ENCODE peak calls at places on chromosomes 6 and 20, in four cellular contexts. J is H1; X is CD4-positive, alpha-beta memory T cell; M is cardiac muscle cell. R is an unnamed sample.

GRCh38 chr20:58131111-58131510 is 97.3 kb downstream of the ANKRD60 start:
- DNase-seq in J (no peak), X (no peak), M (no peak), R (no peak)

GRCh38 chr6:147770221-147770620 is 261.7 kb downstream of the SAMD5 start:
- DNase-seq in J (no peak), X (no peak), M (no peak), R (no peak)

GRCh38 chr6:79188885-79189505 is 45.5 kb downstream of the HMGN3 start:
- DNase-seq in J (no peak), X (no peak), M (no peak), R (no peak)

GRCh38 chr20:50876063-50876685 is 55.1 kb downstream of the ADNP start:
- DNase-seq in J (no peak), X (no peak), M (no peak), R (no peak)

GRCh38 chr6:48036316-48036715 is 74.7 kb downstream of the PTCHD4 start:
- DNase-seq in J (no peak), X (no peak), M (no peak), R (no peak)

GRCh38 chr6:149560736-149561135 is 5.4 kb upstream of the GINM1 start:
- DNase-seq in J (no peak), X (peak; percentile 6), M (peak; percentile 13), R (no peak)

GRCh38 chr20:47546184-47547033 is 44.7 kb downstream of the NCOA3 start:
- DNase-seq in J (no peak), X (no peak), M (no peak), R (no peak)

GRCh38 chr20:43911066-43911465 is 3.6 kb upstream of the TOX2 start:
- DNase-seq in J (no peak), X (no peak), M (no peak), R (no peak)

GRCh38 chr6:88238065-88238464 is 71.9 kb upstream of the CNR1 start:
- DNase-seq in J (peak; percentile 55), X (peak; percentile 1), M (peak; percentile 45), R (no peak)

GRCh38 chr6:23410439-23410838 is 715.6 kb upstream of the NRSN1 start:
- DNase-seq in J (no peak), X (no peak), M (no peak), R (no peak)

GRCh38 chr20:61861054-61861841 is 204.4 kb downstream of the TAF4 start:
- DNase-seq in J (no peak), X (no peak), M (no peak), R (no peak)

GRCh38 chr6:147909645-147910044 is 401.2 kb downstream of the SAMD5 start:
- DNase-seq in J (no peak), X (no peak), M (no peak), R (no peak)

GRCh38 chr6:20350215-20350614 is 51.5 kb upstream of the E2F3 start:
- DNase-seq in J (no peak), X (no peak), M (no peak), R (no peak)

GRCh38 chr6:20916081-20916480 is 381.8 kb downstream of the CDKAL1 start:
- DNase-seq in J (no peak), X (no peak), M (no peak), R (no peak)

GRCh38 chr6:28775405-28776129 is 148.2 kb downstream of the TRIM27 start:
- DNase-seq in J (no peak), X (no peak), M (no peak), R (no peak)

GRCh38 chr20:55365745-55366144 is 639.6 kb downstream of the CBLN4 start:
- DNase-seq in J (no peak), X (no peak), M (no peak), R (no peak)

GRCh38 chr6:152572395-152573061 is 64.6 kb downstream of the SYNE1 start:
- DNase-seq in J (no peak), X (no peak), M (no peak), R (no peak)

GRCh38 chr6:78487401-78487800 is 379.9 kb upstream of the IRAK1BP1 start:
- DNase-seq in J (no peak), X (no peak), M (no peak), R (no peak)

GRCh38 chr6:90938116-90938515 is 351.2 kb upstream of the MAP3K7 start:
- DNase-seq in J (no peak), X (no peak), M (no peak), R (no peak)

GRCh38 chr6:118712955-118713354 is 61.6 kb upstream of the CEP85L start:
- DNase-seq in J (no peak), X (no peak), M (no peak), R (no peak)

GRCh38 chr6:49662231-49662876 is 25.7 kb upstream of the RHAG start:
- DNase-seq in J (no peak), X (no peak), M (no peak), R (no peak)

GRCh38 chr6:89977808-89978748 is 83.8 kb downstream of the GJA10 start:
- DNase-seq in J (no peak), X (no peak), M (peak; percentile 53), R (no peak)

GRCh38 chr6:37657117-37657886 is 40.4 kb downstream of the MDGA1 start:
- DNase-seq in J (no peak), X (no peak), M (no peak), R (no peak)

GRCh38 chr20:60065741-60066437 is 107.7 kb downstream of the CDH26 start:
- DNase-seq in J (no peak), X (no peak), M (no peak), R (no peak)
- H3K4me1 ChIP-seq in J (no peaks in the 10 kb centered on the region), X (peaks cover 15% of the 10 kb centered on the region), M (no peaks in the 10 kb centered on the region), R (peaks cover 4% of the 10 kb centered on the region)

GRCh38 chr6:30282522-30282921 is 44.2 kb upstream of the TRIM39 start:
- DNase-seq in J (no peak), X (no peak), M (no peak), R (no peak)

GRCh38 chr6:30287139-30287538 is 39.6 kb upstream of the TRIM39 start:
- DNase-seq in J (no peak), X (no peak), M (no peak), R (no peak)

DNA sequence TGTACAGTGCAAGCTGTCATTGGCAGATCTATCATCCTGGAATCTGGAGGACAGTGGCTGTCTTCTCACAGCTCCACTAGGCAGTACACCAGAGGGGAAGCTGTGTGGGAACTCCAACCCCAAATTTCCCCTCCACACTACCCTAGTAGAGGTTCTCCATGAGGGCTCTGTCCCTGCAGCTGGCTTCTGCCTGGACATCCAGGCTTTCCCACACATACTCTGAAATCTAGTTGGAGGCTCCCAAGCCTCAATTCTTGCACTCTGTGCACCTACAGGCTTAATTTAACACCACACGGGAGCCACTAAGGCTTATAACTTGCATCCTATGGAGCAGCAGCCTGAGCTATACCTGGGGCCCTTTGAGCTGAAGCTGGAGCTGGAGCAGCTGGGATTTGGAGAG is 43.0 kb upstream of the TRIM39 start:
- DNase-seq in J (no peak), X (no peak), M (no peak), R (no peak)
- H3K9me3 ChIP-seq in J (peaks cover 88% of the 10 kb centered on the region), X (peaks cover 4% of the 10 kb centered on the region), M (no peaks in the 10 kb centered on the region), R (peaks cover 53% of the 10 kb centered on the region)

GRCh38 chr20:38065764-38066375 is 32.3 kb downstream of the RPRD1B start:
- DNase-seq in J (no peak), X (no peak), M (no peak), R (no peak)
- H3K27ac ChIP-seq in J (no peak overlapping the region), X (no peak overlapping the region), M (peak overlapping the region; percentile 86), R (no peak overlapping the region)

GRCh38 chr6:136250686-136251008 is 536 bp upstream of the MTFR2 start:
- DNase-seq in J (no peak), X (no peak), M (no peak), R (no peak)

GRCh38 chr6:136252441-136252840 is 2.3 kb upstream of the MTFR2 start:
- DNase-seq in J (no peak), X (no peak), M (no peak), R (no peak)

GRCh38 chr6:136251394-136251793 is 1.3 kb upstream of the MTFR2 start:
- DNase-seq in J (no peak), X (no peak), M (no peak), R (no peak)

GRCh38 chr6:136254851-136255466 is 4.8 kb upstream of the MTFR2 start:
- DNase-seq in J (no peak), X (no peak), M (no peak), R (no peak)

GRCh38 chr6:136253734-136254133 is 3.6 kb upstream of the MTFR2 start:
- DNase-seq in J (no peak), X (no peak), M (no peak), R (no peak)
- H3K4me1 ChIP-seq in J (peaks cover 3% of the 10 kb centered on the region), X (peaks cover 21% of the 10 kb centered on the region), M (no peaks in the 10 kb centered on the region), R (peaks cover 10% of the 10 kb centered on the region)

GRCh38 chr20:61757-62156 is 25.7 kb upstream of the DEFB125 start:
- DNase-seq in J (no peak), X (no peak), M (no peak), R (no peak)
- H3K9me3 ChIP-seq in J (peaks cover 59% of the 10 kb centered on the region), X (no peaks in the 10 kb centered on the region), M (no peaks in the 10 kb centered on the region), R (no peaks in the 10 kb centered on the region)

GRCh38 chr6:16759181-16759645 is 2.0 kb downstream of the ATXN1 start:
- DNase-seq in J (no peak), X (no peak), M (peak; percentile 7), R (no peak)
- H3K27ac ChIP-seq in J (no peak overlapping the region), X (peak overlapping the region; percentile 99), M (peak overlapping the region; percentile 95), R (peak overlapping the region; percentile 98)

GRCh38 chr20:32360333-32360634 is 2.2 kb downstream of the ASXL1 start:
- DNase-seq in J (no peak), X (no peak), M (no peak), R (no peak)
- H3K4me1 ChIP-seq in J (peaks cover 3% of the 10 kb centered on the region), X (peaks cover 64% of the 10 kb centered on the region), M (peaks cover 22% of the 10 kb centered on the region), R (peaks cover 29% of the 10 kb centered on the region)

R was measured in effector memory CD4-positive, alpha-beta T cell.